ENCODE peak calls at places on chromosome X, in four cellular contexts. C, A, L and K are unnamed samples.

GRCh38 chrX:54439967-54440871 is at the start of gene TSR2:
- DNase-seq in C (peak), A (peak), L (peak), K (peak)

GRCh38 chrX:20378291-20378920 is 111.7 kb upstream of the RPS6KA3 start:
- DNase-seq in C (no peak), A (no peak), L (no peak), K (no peak)

GRCh38 chrX:87409113-87409841 is 108.3 kb upstream of the KLHL4 start:
- DNase-seq in C (peak), A (peak), L (no peak), K (no peak)

GRCh38 chrX:72620550-72621145 is 48.0 kb upstream of the HDAC8 start:
- DNase-seq in C (peak), A (peak), L (no peak), K (no peak)

GRCh38 chrX:77628294-77629025 is 157.6 kb downstream of the ATRX start:
- DNase-seq in C (no peak), A (no peak), L (no peak), K (no peak)

GRCh38 chrX:11449613-11450012 is 156.4 kb downstream of the AMELX start:
- DNase-seq in C (no peak), A (no peak), L (no peak), K (no peak)

GRCh38 chrX:1390621-1391369 is 1.1 kb downstream of the SLC25A6 start:
- DNase-seq in C (no peak), A (no peak), L (peak), K (peak)

GRCh38 chrX:82765806-82766205 is 742.3 kb upstream of the POU3F4 start:
- DNase-seq in C (no peak), A (no peak), L (no peak), K (no peak)

GRCh38 chrX:129360175-129360574 is 163.1 kb downstream of the SMARCA1 start:
- DNase-seq in C (no peak), A (no peak), L (no peak), K (no peak)

GRCh38 chrX:116194649-116195048 is 24.1 kb downstream of the AGTR2 start:
- DNase-seq in C (no peak), A (no peak), L (no peak), K (no peak)

GRCh38 chrX:116198235-116198634 is 27.7 kb downstream of the AGTR2 start:
- DNase-seq in C (no peak), A (no peak), L (no peak), K (no peak)

DNA sequence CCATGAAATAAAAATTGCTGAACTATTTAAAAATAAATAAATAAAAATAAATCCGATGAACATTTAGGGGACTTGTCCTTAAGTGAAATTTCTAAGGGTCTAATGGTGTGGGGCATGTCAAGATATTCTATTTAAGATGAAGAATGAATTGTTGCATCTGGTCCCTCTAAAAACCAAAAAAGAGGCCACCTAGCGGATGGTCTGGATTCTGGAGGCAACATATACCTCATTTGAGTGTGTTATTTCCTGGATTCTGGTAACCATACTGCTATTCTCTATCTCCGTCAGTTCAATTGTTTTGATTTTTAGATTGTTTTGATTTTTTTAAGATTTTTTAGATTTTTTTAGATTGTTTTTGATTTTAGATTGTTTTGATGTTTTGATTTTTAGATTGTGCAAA is 28.3 kb downstream of the AGTR2 start:
- DNase-seq in C (no peak), A (no peak), L (no peak), K (no peak)
- TF ChIP-seq CTCF in C (no peak), A (no peak), L (no peak), K (no peak)

GRCh38 chrX:150405006-150405405 is 41.9 kb downstream of the MAMLD1 start:
- DNase-seq in C (no peak), A (no peak), L (no peak), K (no peak)

GRCh38 chrX:150406559-150406958 is 43.4 kb downstream of the MAMLD1 start:
- DNase-seq in C (no peak), A (no peak), L (no peak), K (no peak)

GRCh38 chrX:150408007-150408406 is 44.9 kb downstream of the MAMLD1 start:
- DNase-seq in C (no peak), A (no peak), L (no peak), K (no peak)

GRCh38 chrX:150408561-150408960 is 45.4 kb downstream of the MAMLD1 start:
- DNase-seq in C (no peak), A (no peak), L (no peak), K (no peak)

GRCh38 chrX:150405576-150405975 is 42.5 kb downstream of the MAMLD1 start:
- DNase-seq in C (no peak), A (no peak), L (no peak), K (no peak)
- TF ChIP-seq CTCF in C (no peak), A (peak), L (no peak), K (no peak)

GRCh38 chrX:143648705-143649104 is 12.8 kb upstream of the SLITRK4 start:
- DNase-seq in C (no peak), A (no peak), L (no peak), K (no peak)
- TF ChIP-seq CTCF in C (no peak), A (no peak), L (no peak), K (peak)

GRCh38 chrX:101803451-101803850 is 128.4 kb downstream of the ZMAT1 start:
- DNase-seq in C (no peak), A (no peak), L (no peak), K (no peak)
- TF ChIP-seq CTCF in C (peak), A (peak), L (peak), K (peak)

GRCh38 chrX:117839544-117839943 is 277.1 kb downstream of the KLHL13 start:
- DNase-seq in C (no peak), A (no peak), L (no peak), K (no peak)
- TF ChIP-seq CTCF in C (no peak), A (no peak), L (no peak), K (no peak)